ENCODE peak calls at places on chromosomes 6 and 20, in four cellular contexts. J, H, C and O are unnamed samples.
A peak's percentile ranks its signal among the peaks of the same experiment; 100 is the strongest.

GRCh38 chr20:1014471-1014870 is 12.4 kb upstream of the RSPO4 start:
- DNase-seq in J (no peak), C (no peak), H (no peak), O (no peak)

GRCh38 chr6:7426447-7427169 is 37.0 kb downstream of the RIOK1 start:
- DNase-seq in J (no peak), C (no peak), H (no peak), O (no peak)

GRCh38 chr20:7716286-7716972 is 223.8 kb downstream of the HAO1 start:
- DNase-seq in J (no peak), H (peak; percentile 77), C (no peak), O (no peak)

GRCh38 chr20:39394461-39394860 is 432.3 kb downstream of the DHX35 start:
- DNase-seq in H (no peak), J (no peak), C (no peak), O (no peak)

GRCh38 chr6:89843070-89843469 is 13.4 kb downstream of the CASP8AP2 start:
- DNase-seq in C (peak; percentile 39), J (no peak), H (peak; percentile 20), O (no peak)

GRCh38 chr20:36941403-36941835 is 10.1 kb downstream of the SAMHD1 start:
- DNase-seq in H (peak; percentile 56), J (no peak), C (no peak), O (no peak)

GRCh38 chr6:39335780-39336541 is 13.5 kb upstream of the KCNK16 start:
- DNase-seq in J (no peak), C (peak; percentile 7), H (peak; percentile 19), O (no peak)

GRCh38 chr6:158707120-158707519 is 57.3 kb downstream of the SYTL3 start:
- DNase-seq in H (peak; percentile 37), J (peak; percentile 71), C (peak; percentile 49), O (no peak)

GRCh38 chr6:39137235-39137634 is 22.2 kb upstream of the SAYSD1 start:
- DNase-seq in H (peak; percentile 57), C (peak; percentile 7), J (peak; percentile 32), O (no peak)

DNA sequence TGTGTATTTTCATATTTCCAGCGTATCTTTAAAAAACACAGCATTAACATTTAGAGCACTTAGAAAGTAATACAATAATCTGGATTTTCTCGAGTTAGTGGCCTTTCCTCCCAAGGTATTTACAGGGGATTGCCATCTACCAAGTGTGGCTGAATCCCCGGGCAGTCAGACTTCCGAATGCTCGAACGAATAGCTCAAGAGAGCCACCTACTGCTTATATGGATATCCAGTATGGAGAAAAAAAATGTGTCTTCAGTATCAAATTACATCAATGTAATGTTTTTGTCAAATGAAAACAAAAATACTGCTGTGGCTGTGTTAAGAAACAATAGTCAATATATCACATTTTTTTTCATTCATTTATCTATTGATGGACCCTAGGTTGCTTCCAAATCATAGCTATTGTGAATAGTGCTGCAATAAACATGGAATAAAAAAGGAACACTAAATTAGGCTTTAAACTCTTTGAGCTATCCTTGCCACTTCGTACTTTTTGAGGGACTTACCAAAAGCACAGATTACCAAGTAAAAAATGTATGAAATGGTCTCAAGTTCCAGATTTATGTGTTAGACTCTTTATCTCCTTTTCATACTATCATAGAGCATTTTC is 654.5 kb upstream of the PTCHD4 start:
- DNase-seq in H (peak; percentile 83), C (peak; percentile 78), J (peak; percentile 30), O (peak; percentile 33)
- TF ChIP-seq CTCF in H (peak; percentile 70), C (peak; percentile 64), J (no peak), O (peak; percentile 47)

GRCh38 chr6:1068905-1069304 is 243.0 kb upstream of the FOXQ1 start:
- DNase-seq in H (no peak), C (no peak), J (no peak), O (no peak)
- TF ChIP-seq CTCF in H (no peak), C (no peak), J (no peak), O (no peak)

DNA sequence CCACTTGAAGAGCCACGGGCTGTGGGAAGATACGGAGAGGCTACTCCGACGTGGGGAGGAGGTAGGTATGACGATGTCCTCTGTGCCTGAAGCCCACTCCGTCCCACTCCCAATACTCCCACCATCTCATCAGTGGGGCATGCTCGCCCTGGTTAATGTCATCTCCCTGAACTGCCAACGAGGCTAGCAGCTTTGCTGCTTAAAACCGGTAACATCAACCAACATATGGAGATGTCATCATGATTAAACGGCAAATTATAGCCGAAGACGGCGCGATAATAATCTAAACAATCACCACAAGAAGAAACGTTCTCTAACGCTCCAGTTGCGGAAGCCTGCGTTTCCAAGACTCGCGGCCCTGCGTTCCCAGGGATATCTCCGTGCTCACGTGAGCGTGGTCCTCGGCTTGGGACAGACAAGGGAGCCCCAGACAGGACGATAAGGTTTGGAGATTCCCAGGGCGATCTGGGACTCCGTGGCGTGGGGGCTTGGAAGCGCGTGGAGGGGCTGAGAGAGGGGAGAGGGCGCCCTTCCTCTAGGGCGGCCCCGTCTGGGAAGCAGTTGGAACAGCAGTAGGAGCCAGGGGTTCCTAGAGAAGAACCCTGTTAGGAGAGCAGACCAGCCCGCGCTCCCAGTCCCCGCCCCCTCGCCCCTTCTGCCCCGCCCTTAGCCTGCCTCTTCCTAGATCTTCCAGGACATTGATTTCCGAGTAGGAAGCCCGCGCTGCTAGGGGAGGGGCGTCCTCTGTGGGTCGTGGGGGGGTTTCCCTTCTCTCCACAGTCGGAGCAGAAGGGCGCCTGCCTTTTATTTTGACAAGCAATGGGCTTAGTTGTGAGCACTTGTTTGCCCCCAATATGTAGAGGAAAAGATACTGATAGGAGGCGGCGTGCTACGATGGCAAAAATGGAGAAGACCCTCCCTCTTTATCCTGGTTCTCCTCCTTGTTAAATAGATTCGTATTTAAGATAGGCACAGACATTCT is 10.7 kb downstream of the NRN1 start:
- DNase-seq in C (peak; percentile 67), H (no peak), J (peak; percentile 59), O (peak; percentile 90)
- TF ChIP-seq CTCF in C (peak; percentile 50), H (peak; percentile 30), J (no peak), O (peak; percentile 27)

GRCh38 chr6:160790028-160790792 is 88.2 kb downstream of the PLG start:
- DNase-seq in C (no peak), H (peak; percentile 9), J (no peak), O (no peak)
- TF ChIP-seq CTCF in C (no peak), H (no peak), J (no peak), O (no peak)

DNA sequence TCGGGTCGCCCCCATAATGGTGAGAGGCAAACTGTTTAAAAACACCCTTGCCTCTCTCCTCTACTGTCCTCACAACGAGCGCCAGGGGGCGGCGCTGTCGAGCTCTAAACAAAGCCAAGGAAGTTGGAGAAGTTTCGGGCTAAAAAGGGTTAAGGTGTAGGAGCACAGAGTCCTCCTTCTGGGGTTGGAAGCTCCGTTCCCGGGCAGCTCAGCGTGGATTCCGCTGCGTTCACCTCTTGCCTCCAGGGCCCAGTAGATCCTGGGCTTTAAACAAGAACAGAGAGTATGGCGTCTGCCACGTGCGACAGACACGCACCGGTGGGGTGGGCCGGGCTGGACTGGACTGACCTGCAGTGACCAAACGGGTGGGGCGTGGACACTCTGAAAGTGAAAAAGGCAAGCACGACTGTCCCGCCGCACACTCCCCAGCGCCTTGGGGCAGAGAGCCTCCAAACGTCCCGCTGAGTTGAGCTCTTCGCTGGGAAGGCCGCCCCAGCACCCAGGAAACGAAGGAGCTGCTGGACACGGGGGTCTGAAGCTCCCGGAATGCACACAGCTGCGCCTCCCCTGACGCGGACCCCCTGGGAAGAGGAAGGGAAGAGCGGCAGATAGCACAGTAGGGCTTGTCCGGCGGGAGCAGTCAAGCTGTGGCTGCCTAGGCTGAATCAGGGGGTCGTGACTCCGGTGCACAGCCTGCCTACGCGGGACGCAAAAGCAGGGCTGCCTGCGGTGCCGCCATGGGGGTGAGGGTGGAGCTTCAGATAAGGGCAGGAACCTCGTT is 1.6 kb upstream of the THBD start:
- DNase-seq in J (peak; percentile 83), H (peak; percentile 92), C (peak; percentile 88), O (peak; percentile 81)
- TF ChIP-seq CTCF in J (peak; percentile 32), H (peak; percentile 81), C (peak; percentile 79), O (peak; percentile 82)

DNA sequence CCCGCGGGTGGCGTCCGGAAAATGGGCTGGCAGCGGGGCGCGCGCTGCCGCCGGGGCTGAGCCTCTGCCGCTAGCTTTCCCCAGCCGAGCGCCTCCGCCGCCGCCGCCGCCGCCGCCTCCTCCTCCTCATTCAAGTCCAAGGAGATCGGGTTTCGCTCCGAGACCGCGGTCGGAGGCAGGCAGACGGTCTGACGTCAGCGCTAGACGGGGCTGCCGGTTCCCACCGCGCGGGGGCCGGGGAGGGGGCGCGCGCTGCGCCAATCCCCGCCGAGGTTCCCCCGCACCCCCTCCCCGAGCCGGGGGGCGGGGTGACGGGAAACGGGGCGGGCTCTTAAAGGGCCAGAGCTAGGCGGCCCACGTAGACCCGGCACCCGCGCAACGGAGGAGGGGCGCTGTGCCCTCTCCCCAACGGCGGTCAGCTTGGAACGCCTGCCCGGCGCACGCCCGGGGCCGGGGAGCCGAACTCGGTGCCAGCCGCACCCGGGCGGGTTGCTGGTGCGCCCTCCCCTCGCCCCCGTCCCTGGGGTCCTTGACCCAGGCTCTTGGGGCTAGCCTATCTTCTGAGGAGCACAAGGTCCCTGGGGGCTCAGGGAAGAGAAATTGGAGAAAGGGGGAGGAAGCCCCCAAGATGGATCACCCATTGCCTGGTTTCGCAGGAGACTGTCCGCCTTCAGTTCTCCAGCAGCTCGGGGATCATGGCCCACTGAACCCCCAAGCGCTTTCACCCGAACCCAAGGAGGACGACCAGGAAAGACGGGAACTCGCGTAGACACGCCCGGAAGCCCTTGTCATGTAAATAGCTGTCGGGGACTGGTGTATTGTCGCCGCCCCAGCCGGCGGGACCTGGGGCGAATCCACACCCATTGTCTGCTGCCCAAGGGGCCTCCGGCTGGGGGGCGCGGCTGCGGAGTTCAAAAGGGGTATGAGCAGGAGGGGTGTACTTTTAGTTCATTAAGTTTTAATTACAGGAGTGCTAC is at the start of gene PMEPA1:
- DNase-seq in H (peak; percentile 98), J (peak; percentile 93), C (peak; percentile 99), O (peak; percentile 96)
- TF ChIP-seq CTCF in H (no peak), J (no peak), C (no peak), O (no peak)

GRCh38 chr6:41367700-41368099 is 32.3 kb downstream of the NCR2 start:
- DNase-seq in J (no peak), H (peak; percentile 67), C (peak; percentile 43), O (peak; percentile 86)
- TF ChIP-seq CTCF in J (no peak), H (peak; percentile 76), C (peak; percentile 85), O (peak; percentile 58)